ENCODE peak calls at places on chromosomes 4 and X, in five cellular contexts. One of them, this sample, is unnamed.

GRCh38 chr4:95188701-95189401 is 359.9 kb downstream of the UNC5C start:
- DNase-seq in HCT116: no peak
- DNase-seq in HepG2: no peak
- DNase-seq in GM12878: no peak
- DNase-seq in K562: no peak
- DNase-seq in this sample: no peak

GRCh38 chr4:1978741-1979476 is 29.9 kb downstream of the NELFA start:
- DNase-seq in HCT116: no peak
- DNase-seq in GM12878: no peak
- DNase-seq in HepG2: no peak
- DNase-seq in K562: no peak
- DNase-seq in this sample: no peak

GRCh38 chrX:45699158-45699557 is 498.5 kb upstream of the DIPK2B start:
- DNase-seq in GM12878: no peak
- DNase-seq in K562: no peak
- DNase-seq in HCT116: no peak
- DNase-seq in HepG2: peak
- DNase-seq in this sample: no peak

GRCh38 chr4:17494258-17494657 is 17.6 kb downstream of the QDPR start:
- DNase-seq in GM12878: no peak
- DNase-seq in K562: peak
- DNase-seq in HepG2: no peak
- DNase-seq in HCT116: no peak
- DNase-seq in this sample: no peak

GRCh38 chr4:89000844-89001360 is 56.1 kb downstream of the FAM13A start:
- DNase-seq in GM12878: no peak
- DNase-seq in K562: no peak
- DNase-seq in HCT116: no peak
- DNase-seq in HepG2: peak
- DNase-seq in this sample: peak

GRCh38 chr4:24497221-24497620 is 87.1 kb downstream of the DHX15 start:
- DNase-seq in HCT116: no peak
- DNase-seq in GM12878: no peak
- DNase-seq in K562: no peak
- DNase-seq in HepG2: no peak
- DNase-seq in this sample: no peak

GRCh38 chr4:169971456-169972015 is 54.7 kb downstream of the MFAP3L start:
- DNase-seq in HepG2: no peak
- DNase-seq in GM12878: no peak
- DNase-seq in K562: no peak
- DNase-seq in HCT116: no peak
- DNase-seq in this sample: no peak

GRCh38 chr4:156969136-156969535 is 2.5 kb downstream of the PDGFC start:
- DNase-seq in HCT116: no peak
- DNase-seq in GM12878: no peak
- DNase-seq in HepG2: no peak
- DNase-seq in K562: no peak
- DNase-seq in this sample: no peak

GRCh38 chrX:5236096-5236495 is 992.6 kb downstream of the NLGN4X start:
- DNase-seq in GM12878: no peak
- DNase-seq in HepG2: no peak
- DNase-seq in K562: no peak
- DNase-seq in HCT116: no peak
- DNase-seq in this sample: peak

GRCh38 chr4:11259837-11260236 is 168.9 kb downstream of the HS3ST1 start:
- DNase-seq in K562: no peak
- DNase-seq in GM12878: no peak
- DNase-seq in HCT116: no peak
- DNase-seq in HepG2: no peak
- DNase-seq in this sample: no peak

GRCh38 chr4:151429957-151430548 is 21.1 kb downstream of the FHIP1A start:
- DNase-seq in HepG2: no peak
- DNase-seq in HCT116: no peak
- DNase-seq in GM12878: no peak
- DNase-seq in K562: no peak
- DNase-seq in this sample: no peak

GRCh38 chrX:110415440-110416167 is 57.0 kb downstream of the RTL9 start:
- DNase-seq in GM12878: no peak
- DNase-seq in HCT116: no peak
- DNase-seq in K562: no peak
- DNase-seq in HepG2: no peak
- DNase-seq in this sample: no peak

GRCh38 chr4:76215120-76215519 is 1.5 kb upstream of the SCARB2 start:
- DNase-seq in GM12878: no peak
- DNase-seq in K562: no peak
- DNase-seq in HCT116: no peak
- DNase-seq in HepG2: no peak
- DNase-seq in this sample: no peak

GRCh38 chr4:3363411-3364141 is 70.8 kb downstream of the RGS12 start:
- DNase-seq in GM12878: no peak
- DNase-seq in K562: no peak
- DNase-seq in HepG2: no peak
- DNase-seq in HCT116: no peak
- DNase-seq in this sample: peak

GRCh38 chr4:16199132-16199531 is 27.1 kb downstream of the TAPT1 start:
- DNase-seq in HCT116: no peak
- DNase-seq in HepG2: peak
- DNase-seq in K562: no peak
- DNase-seq in GM12878: no peak
- DNase-seq in this sample: peak

GRCh38 chr4:5890063-5890727 is 2.7 kb downstream of the CRMP1 start:
- DNase-seq in HCT116: no peak
- DNase-seq in K562: no peak
- DNase-seq in HepG2: no peak
- DNase-seq in GM12878: no peak
- DNase-seq in this sample: peak

GRCh38 chr4:185859106-185859505 is 47.1 kb upstream of the SORBS2 start:
- DNase-seq in HCT116: no peak
- DNase-seq in GM12878: no peak
- DNase-seq in K562: no peak
- DNase-seq in HepG2: no peak
- DNase-seq in this sample: no peak

GRCh38 chr4:2007804-2008670 is 737 bp downstream of the NELFA start:
- DNase-seq in HepG2: no peak
- DNase-seq in K562: peak
- DNase-seq in HCT116: no peak
- DNase-seq in GM12878: no peak
- DNase-seq in this sample: peak

GRCh38 chrX:24550166-24550565 is 85.1 kb downstream of the PDK3 start:
- DNase-seq in HCT116: no peak
- DNase-seq in HepG2: no peak
- DNase-seq in K562: no peak
- DNase-seq in GM12878: no peak
- DNase-seq in this sample: no peak

GRCh38 chrX:97290199-97290598 is 406.5 kb downstream of the RPA4 start:
- DNase-seq in HepG2: peak
- DNase-seq in GM12878: no peak
- DNase-seq in K562: no peak
- DNase-seq in HCT116: no peak
- DNase-seq in this sample: no peak

GRCh38 chrX:97597954-97598353 is 714.2 kb downstream of the RPA4 start:
- DNase-seq in K562: no peak
- DNase-seq in GM12878: no peak
- DNase-seq in HepG2: no peak
- DNase-seq in HCT116: no peak
- DNase-seq in this sample: no peak

GRCh38 chr4:6916587-6917444 is 7.2 kb downstream of the TBC1D14 start:
- DNase-seq in K562: peak
- DNase-seq in GM12878: no peak
- DNase-seq in HCT116: peak
- DNase-seq in HepG2: no peak
- DNase-seq in this sample: no peak

GRCh38 chrX:74853255-74853654 is 72.0 kb downstream of the NEXMIF start:
- DNase-seq in K562: no peak
- DNase-seq in GM12878: no peak
- DNase-seq in HepG2: no peak
- DNase-seq in HCT116: no peak
- DNase-seq in this sample: no peak

GRCh38 chr4:146261046-146261445 is 46.7 kb downstream of the REELD1 start:
- DNase-seq in K562: no peak
- DNase-seq in GM12878: no peak
- DNase-seq in HCT116: no peak
- DNase-seq in HepG2: no peak
- DNase-seq in this sample: no peak

DNA sequence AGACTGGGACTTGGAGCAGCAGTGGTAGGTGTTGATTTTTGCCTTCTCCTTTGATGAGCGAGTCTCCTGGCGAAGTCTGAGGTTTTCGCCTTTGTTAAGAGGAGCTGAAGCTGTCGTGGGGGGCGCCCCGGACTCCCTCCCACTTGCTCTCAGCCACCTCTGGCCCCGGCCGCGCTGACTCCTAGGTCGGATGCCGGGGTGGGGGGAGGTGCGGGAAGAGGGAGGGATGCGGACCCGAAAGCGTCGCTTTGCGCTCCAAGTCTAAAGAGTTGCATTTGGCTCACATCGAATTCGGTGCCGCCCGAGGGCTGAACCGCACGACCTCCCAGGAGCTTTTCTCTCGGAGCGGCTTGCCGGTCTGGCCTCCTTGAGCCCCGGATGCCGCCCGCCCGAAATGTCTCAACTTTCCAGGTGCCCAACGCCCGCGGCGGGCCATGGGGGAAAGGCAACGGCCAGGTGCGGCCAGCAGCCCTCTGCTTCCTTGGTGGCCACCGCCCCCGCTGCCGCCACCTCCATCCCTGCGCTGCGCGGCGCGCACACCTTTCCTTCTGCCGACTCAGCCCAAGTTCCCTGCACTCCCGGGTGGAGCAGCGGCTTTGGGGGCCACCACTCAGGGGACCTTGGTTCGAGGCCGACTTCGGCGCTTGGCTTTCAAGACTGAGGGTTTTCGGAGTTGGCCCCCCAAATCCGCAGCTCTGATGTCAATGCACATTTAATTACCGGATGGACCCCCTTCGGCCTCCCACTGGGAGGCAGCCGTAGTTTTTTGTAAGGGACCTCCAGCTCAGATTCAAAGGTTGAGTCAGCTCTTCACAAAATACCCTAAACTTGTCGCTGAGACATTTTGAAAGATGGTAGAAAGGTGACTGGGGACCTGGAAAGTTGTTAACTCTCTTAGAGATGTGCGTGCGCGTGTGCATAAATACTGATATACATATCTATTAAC is 977 bp downstream of the AFF2 start:
- DNase-seq in K562: no peak
- DNase-seq in HCT116: no peak
- DNase-seq in GM12878: no peak
- DNase-seq in HepG2: no peak
- DNase-seq in this sample: peak
- TF ChIP-seq ZBTB33 in K562: no peak
- TF ChIP-seq ZBTB33 in HCT116: no peak
- TF ChIP-seq ZBTB33 in GM12878: no peak
- TF ChIP-seq ZBTB33 in HepG2: no peak
- TF ChIP-seq ZBTB33 in this sample: no peak

GRCh38 chr4:108754327-108754726 is 8.5 kb downstream of the ETNPPL start:
- DNase-seq in GM12878: no peak
- DNase-seq in K562: no peak
- DNase-seq in HCT116: no peak
- DNase-seq in HepG2: no peak
- DNase-seq in this sample: no peak

GRCh38 chr4:108749119-108749518 is 13.7 kb downstream of the ETNPPL start:
- DNase-seq in HCT116: no peak
- DNase-seq in GM12878: no peak
- DNase-seq in HepG2: no peak
- DNase-seq in K562: no peak
- DNase-seq in this sample: no peak

DNA sequence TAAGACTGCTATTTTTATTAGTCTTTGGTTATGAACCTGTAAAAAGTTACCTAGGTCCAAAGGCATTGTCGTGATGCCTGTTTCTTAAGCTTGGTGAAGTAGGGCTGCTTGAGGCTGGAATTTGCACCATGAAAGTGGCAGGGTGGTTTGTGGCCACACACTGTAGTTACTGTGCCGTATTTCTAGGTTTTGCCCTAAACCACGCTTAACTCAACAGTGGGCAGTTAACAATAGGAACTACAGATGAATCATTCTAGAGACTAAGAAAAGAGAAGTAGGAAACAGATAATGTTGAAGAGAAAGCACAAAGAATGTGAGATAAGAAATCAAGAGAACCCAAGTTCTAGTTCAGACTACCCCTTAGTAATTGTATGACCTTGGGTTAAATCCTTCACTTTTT is 11.5 kb downstream of the ETNPPL start:
- DNase-seq in HCT116: no peak
- DNase-seq in HepG2: no peak
- DNase-seq in GM12878: no peak
- DNase-seq in K562: no peak
- DNase-seq in this sample: no peak
- TF ChIP-seq JUND in HCT116: no peak
- TF ChIP-seq JUND in HepG2: no peak
- TF ChIP-seq JUND in GM12878: no peak
- TF ChIP-seq JUND in K562: no peak
- TF ChIP-seq JUND in this sample: no peak

DNA sequence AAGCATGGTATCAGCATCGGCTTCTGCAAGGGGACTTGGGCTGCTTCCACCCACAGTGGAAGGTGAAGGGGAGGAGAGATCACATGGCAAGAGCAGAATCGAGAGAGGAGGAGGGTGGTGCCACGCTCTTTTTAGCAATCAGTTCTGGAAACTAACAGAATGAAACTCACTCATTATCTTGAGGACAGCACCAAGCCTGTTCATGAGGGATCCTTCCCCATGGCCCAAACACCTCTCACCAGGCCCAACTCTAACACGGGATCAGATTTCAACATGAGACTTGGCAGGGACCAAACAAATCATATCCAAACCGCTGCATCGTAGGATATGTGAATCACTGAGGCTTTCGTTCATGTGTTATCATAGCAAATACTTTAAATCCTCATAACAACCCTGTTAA is 125.5 kb downstream of the GPC3 start:
- DNase-seq in GM12878: no peak
- DNase-seq in K562: no peak
- DNase-seq in HCT116: no peak
- DNase-seq in HepG2: no peak
- DNase-seq in this sample: no peak
- TF ChIP-seq ZBTB33 in GM12878: no peak
- TF ChIP-seq ZBTB33 in K562: no peak
- TF ChIP-seq ZBTB33 in HCT116: no peak
- TF ChIP-seq ZBTB33 in HepG2: no peak
- TF ChIP-seq ZBTB33 in this sample: no peak

DNA sequence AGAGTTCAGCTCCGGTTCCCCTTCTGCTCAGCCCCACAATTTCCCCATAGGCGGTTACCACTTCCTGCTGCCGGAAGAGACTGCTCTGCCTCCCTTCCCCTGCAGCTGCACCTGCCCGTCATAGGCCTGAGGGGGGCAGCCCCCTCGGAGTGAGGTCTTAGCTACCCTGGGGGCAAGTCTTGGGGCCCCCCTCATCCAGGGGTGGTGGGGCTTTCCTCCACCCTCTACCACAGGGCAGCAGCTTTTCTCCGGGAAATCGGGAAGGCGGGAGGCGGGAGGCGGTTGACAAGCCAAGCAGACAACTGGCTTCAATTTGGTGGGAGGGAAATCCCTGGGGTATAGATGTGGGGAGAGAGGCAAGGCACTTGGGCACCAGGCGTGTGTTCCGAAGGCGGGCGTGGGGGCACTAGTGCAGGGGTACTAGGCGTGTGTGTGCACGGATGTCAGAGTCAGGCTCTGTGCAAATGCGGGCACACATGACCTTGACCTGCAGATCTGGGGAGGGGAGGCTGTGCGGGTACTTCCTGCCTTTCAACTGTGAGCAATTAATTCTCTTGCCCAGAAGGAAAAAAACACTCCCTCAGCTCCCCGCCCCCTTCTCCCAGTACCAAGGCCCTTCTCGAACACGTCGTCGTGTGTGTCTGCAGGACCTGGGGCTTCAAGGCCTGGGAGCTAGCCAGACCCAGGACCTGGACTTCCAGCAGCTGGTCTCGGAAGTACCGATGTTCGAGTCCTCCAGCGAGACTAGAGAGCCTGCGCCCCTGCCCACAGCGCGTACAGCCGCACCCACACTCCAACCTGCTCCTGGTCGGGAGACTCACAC is 1.0 kb upstream of the ARHGAP4 start:
- DNase-seq in GM12878: peak
- DNase-seq in HCT116: no peak
- DNase-seq in HepG2: peak
- DNase-seq in K562: no peak
- DNase-seq in this sample: peak
- TF ChIP-seq JUND in GM12878: no peak
- TF ChIP-seq JUND in HCT116: no peak
- TF ChIP-seq JUND in HepG2: no peak
- TF ChIP-seq JUND in K562: no peak
- TF ChIP-seq JUND in this sample: no peak

This sample was measured in SK-N-SH.